ENCODE peak calls at places on chromosomes 12 and 14, in six cellular contexts. S, A, K, W, O and X are unnamed samples.

GRCh38 chr14:33774866-33775519 is 175.9 kb downstream of the EGLN3 start:
- DNase-seq in S (no peak), W (no peak), O (no peak), K (no peak), A (no peak), X (no peak)

GRCh38 chr14:78983126-78983525 is 813.0 kb downstream of the NRXN3 start:
- DNase-seq in S (peak), K (peak), A (no peak), O (no peak), W (no peak), X (no peak)

GRCh38 chr12:5022030-5022429 is 21.6 kb upstream of the KCNA5 start:
- DNase-seq in O (no peak), A (no peak), K (no peak), W (no peak), S (no peak), X (no peak)

GRCh38 chr14:102087762-102088011 is 843 bp upstream of the HSP90AA1 start:
- DNase-seq in W (no peak), K (no peak), O (no peak), A (no peak), S (no peak), X (no peak)

GRCh38 chr12:106982229-106982628 is 4.7 kb downstream of the MTERF2 start:
- DNase-seq in S (no peak), O (no peak), K (no peak), A (no peak), W (no peak), X (no peak)

GRCh38 chr14:105927094-105927475 is 400.7 kb downstream of the TMEM121 start:
- DNase-seq in K (no peak), W (no peak), O (no peak), A (no peak), S (no peak), X (no peak)

GRCh38 chr12:117809509-117809908 is 159.3 kb downstream of the KSR2 start:
- DNase-seq in A (no peak), O (no peak), K (no peak), S (no peak), W (no peak), X (no peak)

GRCh38 chr12:21823581-21823980 is 49.1 kb upstream of the KCNJ8 start:
- DNase-seq in S (peak), K (no peak), A (no peak), W (peak), O (no peak), X (peak)

DNA sequence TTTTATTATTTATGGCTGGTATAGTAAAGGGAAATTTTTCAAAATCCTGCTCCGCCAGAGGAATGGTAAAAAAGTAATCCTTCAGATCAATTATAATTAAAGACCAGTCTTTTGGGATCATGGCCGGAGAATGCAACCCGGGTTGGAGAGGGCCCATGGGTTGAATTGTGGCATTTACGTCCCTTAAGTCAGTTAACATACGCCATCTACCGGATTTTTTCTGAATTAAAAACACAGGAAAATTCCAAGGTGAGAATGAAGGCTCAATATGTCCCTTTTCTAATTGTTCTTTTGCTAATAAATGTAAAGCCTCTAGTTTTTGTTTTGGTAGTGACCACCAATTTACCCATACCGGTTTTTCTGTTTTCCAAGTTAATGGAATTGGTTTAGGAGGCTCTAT is 602.8 kb downstream of the ALG10 start:
- DNase-seq in K (no peak), O (no peak), S (peak), A (no peak), W (no peak), X (no peak)
- TF ChIP-seq CTCF in K (peak), O (no peak), S (no peak), A (no peak), W (no peak), X (no peak)

DNA sequence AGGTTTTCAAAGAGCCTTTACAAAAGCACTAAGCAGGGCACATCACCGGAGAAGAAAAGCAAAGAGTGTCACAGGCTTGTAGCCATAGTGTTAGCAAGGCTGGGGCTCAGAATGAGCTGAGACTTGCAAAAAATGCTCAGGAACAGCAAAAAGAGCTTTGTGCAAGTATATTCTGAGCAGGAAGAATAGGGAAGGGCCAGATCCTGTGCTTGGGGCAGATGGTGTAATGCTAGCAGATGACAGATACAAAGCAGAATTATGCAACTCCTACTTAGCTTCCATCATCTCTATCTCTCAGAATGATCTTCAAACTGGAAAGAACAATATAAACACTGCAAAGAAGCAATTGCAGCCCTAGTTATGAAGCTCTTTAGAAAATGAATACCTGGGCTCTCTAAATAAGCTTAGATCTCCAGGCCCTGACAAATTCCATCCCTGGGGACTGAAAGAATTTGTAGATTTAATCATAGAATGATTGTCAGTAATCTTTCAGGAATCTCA is 23.7 kb upstream of the PARP11 start:
- DNase-seq in S (no peak), A (no peak), W (no peak), O (no peak), K (peak), X (no peak)
- TF ChIP-seq CTCF in S (no peak), A (no peak), W (no peak), O (no peak), K (no peak), X (no peak)

DNA sequence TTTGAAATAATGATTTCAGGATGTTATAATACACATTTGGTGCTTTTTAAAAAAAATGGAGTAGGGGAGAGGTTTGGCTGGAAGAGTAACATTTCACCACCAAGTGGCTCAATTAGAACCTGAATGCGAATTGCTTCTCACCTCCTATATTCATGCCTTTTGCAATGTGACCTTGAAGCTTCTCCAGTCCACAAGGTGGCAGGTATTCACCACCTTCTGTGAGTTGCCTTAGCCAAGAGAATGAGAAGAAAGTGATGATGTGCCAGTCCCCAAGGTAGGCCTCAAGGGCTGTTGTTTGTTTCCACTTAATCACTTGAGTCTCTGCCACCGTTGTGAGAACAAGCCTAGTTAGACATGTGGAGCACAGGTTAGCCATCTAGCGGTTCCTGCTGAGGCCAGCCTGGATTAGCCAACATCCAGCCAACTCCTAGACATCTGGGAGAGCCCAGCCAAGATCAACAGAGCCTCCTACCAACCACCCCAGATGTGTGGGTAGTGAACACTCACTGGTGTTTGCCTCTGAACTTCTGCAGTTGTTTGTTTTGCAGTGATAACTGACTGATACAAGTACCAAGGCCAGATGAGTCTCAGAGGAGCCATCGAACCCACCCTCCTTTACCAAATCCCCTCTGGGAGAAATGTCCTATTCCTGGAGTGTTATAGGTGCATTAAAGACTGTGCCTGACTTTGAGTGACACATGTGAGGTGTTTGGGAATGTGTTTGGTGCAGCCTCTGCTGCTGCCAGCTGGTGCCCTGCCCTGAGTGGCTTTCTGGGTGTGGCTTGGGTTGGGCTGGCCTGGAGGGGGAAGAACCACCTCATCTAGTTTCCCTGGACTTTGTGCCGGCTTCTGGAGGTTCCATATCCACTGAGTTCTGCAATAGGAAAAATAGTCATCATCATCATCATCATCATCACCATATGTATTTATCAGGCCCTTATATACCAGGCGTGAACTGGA is 132.5 kb upstream of the RFLNA start:
- DNase-seq in K (no peak), W (no peak), O (peak), A (no peak), S (peak), X (no peak)
- TF ChIP-seq CTCF in K (peak), W (no peak), O (no peak), A (no peak), S (no peak), X (no peak)

GRCh38 chr12:12153596-12153995 is 82.9 kb downstream of the BCL2L14 start:
- DNase-seq in A (no peak), K (no peak), O (no peak), W (no peak), S (no peak), X (no peak)
- TF ChIP-seq CTCF in A (no peak), K (no peak), O (no peak), W (no peak), S (no peak), X (no peak)

GRCh38 chr14:74018029-74018703 is 922 bp downstream of the ENTPD5 start:
- DNase-seq in K (peak), A (no peak), O (no peak), W (no peak), S (peak), X (no peak)

GRCh38 chr14:74019408-74019714 is 212 bp downstream of the BBOF1 start:
- DNase-seq in A (no peak), W (no peak), K (no peak), S (no peak), O (no peak), X (no peak)

GRCh38 chr14:74019743-74020142 is 594 bp downstream of the BBOF1 start:
- DNase-seq in A (peak), S (peak), K (peak), O (no peak), W (no peak), X (no peak)

GRCh38 chr14:74015965-74016364 is 3.1 kb downstream of the ENTPD5 start:
- DNase-seq in S (no peak), O (no peak), K (no peak), A (no peak), W (no peak), X (no peak)

GRCh38 chr14:74018704-74019407 is at the start of the genes BBOF1 and ENTPD5:
- DNase-seq in S (peak), K (peak), W (peak), A (peak), O (peak), X (peak)
- TF ChIP-seq CTCF in S (no peak), K (no peak), W (no peak), A (no peak), O (no peak), X (no peak)